ENCODE peak calls at places on chromosomes 6 and 20, in six cellular contexts. K, G, E, J, L and S are unnamed samples.

GRCh38 chr6:54697423-54697822 is 149.1 kb upstream of the FAM83B start:
- DNase-seq in K (no peak), G (no peak), E (no peak), J (no peak), L (no peak), S (no peak)

GRCh38 chr20:43669332-43669731 is 2.4 kb downstream of the MYBL2 start:
- DNase-seq in K (no peak), G (no peak), E (no peak), J (no peak), L (no peak), S (no peak)

GRCh38 chr6:149925253-149925973 is 2.5 kb upstream of the RAET1G start:
- DNase-seq in K (no peak), G (peak; percentile 42), E (no peak), J (peak; percentile 34), L (no peak), S (peak; percentile 49)

GRCh38 chr20:21020656-21021004 is 85.5 kb downstream of the LINC00237 start:
- DNase-seq in K (no peak), G (no peak), E (no peak), J (peak; percentile 23), L (no peak), S (no peak)

GRCh38 chr20:45294003-45294368 is 12.7 kb upstream of the RBPJL start:
- DNase-seq in K (no peak), G (no peak), E (no peak), J (no peak), L (no peak), S (no peak)

GRCh38 chr20:61765871-61766654 is 299.6 kb downstream of the TAF4 start:
- DNase-seq in K (no peak), G (no peak), E (no peak), J (no peak), L (no peak), S (no peak)

GRCh38 chr20:63961664-63962425 is 5.6 kb upstream of the UCKL1 start:
- DNase-seq in K (no peak), G (peak; percentile 19), E (no peak), J (no peak), L (no peak), S (no peak)

GRCh38 chr6:11632231-11632630 is 94.7 kb downstream of the TMEM170B start:
- DNase-seq in K (peak; percentile 53), G (no peak), E (no peak), J (no peak), L (no peak), S (no peak)

GRCh38 chr20:21323640-21324039 is 20.5 kb downstream of the XRN2 start:
- DNase-seq in K (no peak), G (no peak), E (no peak), J (no peak), L (no peak), S (no peak)

GRCh38 chr6:136921521-136921935 is 573 bp upstream of the SLC35D3 start:
- DNase-seq in K (peak; percentile 8), G (no peak), E (no peak), J (no peak), L (peak; percentile 46), S (no peak)

GRCh38 chr6:75402296-75402695 is 91.3 kb downstream of the FILIP1 start:
- DNase-seq in K (no peak), G (peak; percentile 40), E (peak; percentile 24), J (peak; percentile 36), L (no peak), S (peak; percentile 15)

GRCh38 chr20:20368414-20369352 is 779 bp downstream of the INSM1 start:
- DNase-seq in K (no peak), G (no peak), E (no peak), J (no peak), L (peak; percentile 32), S (no peak)

GRCh38 chr20:48143435-48144081 is 358.3 kb upstream of the SULF2 start:
- DNase-seq in K (no peak), G (no peak), E (no peak), J (no peak), L (no peak), S (no peak)

GRCh38 chr20:45938727-45939438 is 4.4 kb downstream of the PCIF1 start:
- DNase-seq in K (no peak), G (no peak), E (no peak), J (no peak), L (peak; percentile 48), S (no peak)

GRCh38 chr6:157456524-157456829 is 75.5 kb downstream of the ZDHHC14 start:
- DNase-seq in K (no peak), G (no peak), E (no peak), J (no peak), L (no peak), S (no peak)

GRCh38 chr20:36861875-36862801 is 13.8 kb upstream of the TLDC2 start:
- DNase-seq in K (peak; percentile 96), G (peak; percentile 94), E (peak; percentile 53), J (peak; percentile 90), L (peak; percentile 88), S (peak; percentile 92)

GRCh38 chr20:9617062-9617461 is 102.7 kb downstream of the LAMP5 start:
- DNase-seq in K (peak; percentile 65), G (peak; percentile 54), E (no peak), J (peak; percentile 29), L (peak; percentile 62), S (peak; percentile 27)

GRCh38 chr6:77463881-77464867 is 883 bp upstream of the HTR1B start:
- DNase-seq in K (no peak), G (no peak), E (no peak), J (no peak), L (no peak), S (no peak)

GRCh38 chr6:111474771-111475170 is 8.2 kb downstream of the REV3L start:
- DNase-seq in K (no peak), G (no peak), E (no peak), J (no peak), L (no peak), S (no peak)

GRCh38 chr20:59718071-59718470 is 113.7 kb downstream of the PHACTR3 start:
- DNase-seq in K (no peak), G (no peak), E (no peak), J (no peak), L (no peak), S (no peak)

GRCh38 chr6:17910178-17910577 is 77.3 kb downstream of the KIF13A start:
- DNase-seq in K (no peak), G (no peak), E (no peak), J (no peak), L (no peak), S (no peak)

GRCh38 chr6:36419295-36419694 is 23.4 kb downstream of the PXT1 start:
- DNase-seq in K (no peak), G (no peak), E (no peak), J (no peak), L (no peak), S (no peak)

GRCh38 chr20:23029324-23029723 is 5.8 kb upstream of the SSTR4 start:
- DNase-seq in K (no peak), G (no peak), E (no peak), J (no peak), L (no peak), S (no peak)

GRCh38 chr6:35487653-35488516 is 9.0 kb downstream of the TEAD3 start:
- DNase-seq in K (no peak), G (no peak), E (no peak), J (peak; percentile 63), L (no peak), S (no peak)

GRCh38 chr6:16704706-16705402 is 56.4 kb downstream of the ATXN1 start:
- DNase-seq in K (no peak), G (no peak), E (no peak), J (no peak), L (no peak), S (no peak)

GRCh38 chr6:16446241-16446640 is 207.9 kb downstream of the GMPR start:
- DNase-seq in K (no peak), G (no peak), E (no peak), J (no peak), L (no peak), S (no peak)

GRCh38 chr6:39452306-39452705 is 129.8 kb upstream of the KCNK16 start:
- DNase-seq in K (no peak), G (no peak), E (no peak), J (no peak), L (no peak), S (no peak)

GRCh38 chr6:159127701-159128100 is 41.5 kb upstream of the FNDC1 start:
- DNase-seq in K (no peak), G (no peak), E (no peak), J (no peak), L (no peak), S (no peak)
- TF ChIP-seq CTCF in K (no peak), G (no peak), E (no peak), J (no peak), L (no peak), S (no peak)

GRCh38 chr6:3746696-3747095 is 4.8 kb downstream of the PXDC1 start:
- DNase-seq in K (no peak), G (no peak), E (no peak), J (no peak), L (no peak), S (no peak)
- H3K4me1 ChIP-seq in K (peaks cover 46% of the 10 kb centered on the region), G (peaks cover 43% of the 10 kb centered on the region), E (peaks cover 50% of the 10 kb centered on the region), J (peaks cover 10% of the 10 kb centered on the region), L (peaks cover 2% of the 10 kb centered on the region), S (peaks cover 35% of the 10 kb centered on the region)

GRCh38 chr6:43248791-43249190 is 5.5 kb downstream of the TTBK1 start:
- DNase-seq in K (no peak), G (no peak), E (no peak), J (no peak), L (no peak), S (no peak)

GRCh38 chr6:43243649-43244321 is 504 bp downstream of the TTBK1 start:
- DNase-seq in K (no peak), G (no peak), E (no peak), J (no peak), L (no peak), S (no peak)

GRCh38 chr6:43248107-43248506 is 4.8 kb downstream of the TTBK1 start:
- DNase-seq in K (no peak), G (no peak), E (no peak), J (no peak), L (no peak), S (no peak)

GRCh38 chr6:43246301-43247114 is 3.2 kb downstream of the TTBK1 start:
- DNase-seq in K (peak; percentile 35), G (peak; percentile 82), E (no peak), J (peak; percentile 31), L (peak; percentile 63), S (peak; percentile 62)

GRCh38 chr6:43247115-43247999 is 4.1 kb downstream of the TTBK1 start:
- DNase-seq in K (peak; percentile 89), G (peak; percentile 88), E (no peak), J (peak; percentile 57), L (peak; percentile 87), S (peak; percentile 80)
- TF ChIP-seq CTCF in K (no peak), G (no peak), E (no peak), J (no peak), L (no peak), S (no peak)

DNA sequence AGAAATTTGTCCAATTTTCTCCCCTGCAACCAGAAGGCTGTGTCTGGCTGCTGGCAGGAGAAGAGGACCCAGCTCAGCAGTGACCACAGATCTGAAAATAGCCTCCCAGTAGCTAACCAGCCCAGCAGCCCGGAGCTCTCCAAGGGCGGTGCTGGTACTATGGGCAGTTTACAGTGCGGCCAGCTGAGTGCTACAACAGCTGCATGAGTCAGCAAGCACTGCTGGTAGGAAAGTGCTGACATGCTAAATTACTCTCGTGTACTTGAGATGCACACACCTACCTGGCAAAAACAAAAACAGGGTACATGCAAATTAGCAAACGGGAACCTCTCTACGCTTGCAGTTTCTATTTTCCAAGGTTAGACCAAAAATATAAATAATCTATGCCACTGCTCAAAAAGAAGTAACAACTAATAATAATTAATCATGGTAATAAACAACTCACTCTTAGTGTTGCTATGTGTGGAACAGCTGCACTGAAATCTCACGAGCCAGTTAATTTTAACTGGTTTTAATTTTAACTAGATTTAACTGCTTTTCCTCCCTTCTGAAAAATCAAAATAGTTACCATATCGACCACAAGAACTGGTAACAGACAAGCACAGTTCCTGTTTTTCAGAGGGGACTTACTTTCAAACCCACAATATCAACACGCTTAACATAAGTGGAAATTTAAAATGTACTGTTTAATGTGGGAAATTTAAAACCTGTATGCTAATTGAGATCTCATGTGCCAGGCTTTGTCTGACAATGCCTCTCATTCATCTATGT is 10.8 kb downstream of the BACH2 start:
- DNase-seq in K (peak; percentile 38), G (peak; percentile 94), E (peak; percentile 85), J (peak; percentile 64), L (peak; percentile 28), S (peak; percentile 77)
- H3K4me1 ChIP-seq in K (peaks cover 23% of the 10 kb centered on the region), G (peaks cover 8% of the 10 kb centered on the region), E (peaks cover 22% of the 10 kb centered on the region), J (peaks cover 4% of the 10 kb centered on the region), L (no peaks in the 10 kb centered on the region), S (peaks cover 17% of the 10 kb centered on the region)